ENCODE peak calls at places on chromosomes 11 and 22, in five cellular contexts. T, B, J, L and M are unnamed samples.

GRCh38 chr22:32752868-32753520 is 48.5 kb upstream of the TIMP3 start:
- DNase-seq in T (no peak), B (no peak), J (peak), L (no peak), M (no peak)

GRCh38 chr22:30240541-30241417 is 5.8 kb downstream of the LIF start:
- DNase-seq in T (no peak), B (no peak), J (peak), L (no peak), M (no peak)

GRCh38 chr11:57459112-57460016 is 964 bp upstream of the RTN4RL2 start:
- DNase-seq in T (peak), B (no peak), J (no peak), L (peak), M (no peak)

GRCh38 chr11:58654079-58654907 is 31.8 kb downstream of the CNTF start:
- DNase-seq in T (peak), B (peak), J (peak), L (peak), M (no peak)

GRCh38 chr11:76234704-76235232 is 28.5 kb upstream of the WNT11 start:
- DNase-seq in T (peak), B (no peak), J (peak), L (no peak), M (no peak)

GRCh38 chr22:36237462-36238347 is 1.6 kb downstream of the APOL2 start:
- DNase-seq in T (peak), B (no peak), J (peak), L (no peak), M (no peak)

GRCh38 chr11:130400793-130401483 is 27.5 kb downstream of the ADAMTS8 start:
- DNase-seq in T (no peak), B (peak), J (peak), L (no peak), M (no peak)

GRCh38 chr11:116035972-116036371 is 531.8 kb upstream of the CADM1 start:
- DNase-seq in T (no peak), B (no peak), J (no peak), L (no peak), M (peak)

GRCh38 chr22:36733271-36733670 is 29.7 kb upstream of the CACNG2 start:
- DNase-seq in T (peak), B (no peak), J (no peak), L (no peak), M (no peak)

GRCh38 chr11:9137293-9138132 is 46.1 kb upstream of the SCUBE2 start:
- DNase-seq in T (peak), B (peak), J (peak), L (peak), M (peak)

GRCh38 chr11:121596195-121597145 is 143.7 kb upstream of the SORL1-AS1 start:
- DNase-seq in T (no peak), B (no peak), J (peak), L (no peak), M (no peak)

GRCh38 chr11:116334596-116334995 is 438.2 kb downstream of the BUD13 start:
- DNase-seq in T (peak), B (no peak), J (no peak), L (no peak), M (no peak)

GRCh38 chr11:94771390-94771789 is 3.2 kb downstream of the AMOTL1 start:
- DNase-seq in T (no peak), B (no peak), J (no peak), L (no peak), M (no peak)

GRCh38 chr11:78230161-78230877 is 41.6 kb downstream of the USP35 start:
- DNase-seq in T (no peak), B (no peak), J (no peak), L (no peak), M (peak)

GRCh38 chr11:9838961-9839360 is 175.1 kb downstream of the SWAP70 start:
- DNase-seq in T (no peak), B (no peak), J (peak), L (no peak), M (no peak)

GRCh38 chr11:35274909-35275807 is 136.2 kb downstream of the CD44 start:
- DNase-seq in T (peak), B (no peak), J (peak), L (no peak), M (no peak)

GRCh38 chr22:32799516-32799915 is 2.0 kb upstream of the TIMP3 start:
- DNase-seq in T (no peak), B (no peak), J (no peak), L (no peak), M (no peak)

GRCh38 chr11:126337472-126338241 is 17.8 kb upstream of the ST3GAL4 start:
- DNase-seq in T (no peak), B (no peak), J (no peak), L (peak), M (no peak)

GRCh38 chr11:13284776-13285588 is 7.4 kb downstream of the BMAL1 start:
- DNase-seq in T (no peak), B (no peak), J (no peak), L (no peak), M (no peak)

GRCh38 chr11:9205596-9205995 is 59.6 kb downstream of the DENND5A start:
- DNase-seq in T (no peak), B (no peak), J (no peak), L (peak), M (no peak)